ENCODE peak calls at places on chromosomes 1 and 21, in five cellular contexts. I, Q, J, S and B are unnamed samples.
A peak's percentile ranks its signal among the peaks of the same experiment; 100 is the strongest.

GRCh38 chr21:36320421-36321324 is 676 bp downstream of the MORC3 start:
- DNase-seq in I (peak; percentile 56), Q (peak; percentile 21), J (peak; percentile 67), S (peak; percentile 81), B (peak; percentile 59)

GRCh38 chr1:232470711-232471110 is 159.2 kb downstream of the SIPA1L2 start:
- DNase-seq in I (no peak), Q (no peak), J (no peak), S (no peak), B (no peak)

GRCh38 chr1:196114193-196114592 is 494.0 kb downstream of the KCNT2 start:
- DNase-seq in I (no peak), Q (no peak), J (no peak), S (no peak), B (no peak)

GRCh38 chr1:155934097-155934932 is at the start of gene KHDC4:
- DNase-seq in I (peak; percentile 97), Q (peak; percentile 96), J (peak; percentile 88), S (peak; percentile 99), B (peak; percentile 95)

GRCh38 chr1:177629526-177629925 is 340.3 kb downstream of the SEC16B start:
- DNase-seq in I (no peak), Q (no peak), J (no peak), S (no peak), B (no peak)

GRCh38 chr1:13760921-13761320 is 60.9 kb downstream of the PRDM2 start:
- DNase-seq in I (no peak), Q (no peak), J (no peak), S (no peak), B (no peak)

GRCh38 chr1:207711285-207711684 is 40.6 kb upstream of the CD46 start:
- DNase-seq in I (no peak), Q (no peak), J (no peak), S (peak; percentile 54), B (no peak)

GRCh38 chr1:8047686-8048522 is 21.8 kb upstream of the ERRFI1 start:
- DNase-seq in I (no peak), Q (no peak), J (no peak), S (peak; percentile 96), B (peak; percentile 22)